ENCODE peak calls at places on chromosomes 7 and 10, in seven cellular contexts. R, P, O, U, L, S and V are unnamed samples. For H3K36me3, the result is how much of the 10 kb centered on the place peaks cover.

GRCh38 chr7:126819197-126819484 is 433.6 kb downstream of the GRM8 start:
- DNase-seq in O (no peak), R (no peak), S (no peak), U (no peak), L (no peak), P (no peak), V (no peak)

GRCh38 chr10:132229096-132229495 is 42.3 kb downstream of the DPYSL4 start:
- DNase-seq in L (no peak), U (no peak), S (no peak), R (no peak), O (no peak), P (no peak), V (no peak)

GRCh38 chr10:121994429-121994881 is 5.5 kb downstream of the TACC2 start:
- DNase-seq in L (no peak), O (peak), U (peak), P (no peak), S (peak), R (peak), V (no peak)

GRCh38 chr10:81428456-81429134 is 446.4 kb upstream of the NRG3 start:
- DNase-seq in L (no peak), U (no peak), O (no peak), S (no peak), R (no peak), P (no peak), V (no peak)

GRCh38 chr7:157496426-157497275 is 159.8 kb downstream of the DNAJB6 start:
- DNase-seq in S (peak), O (no peak), L (no peak), U (peak), R (no peak), P (no peak), V (no peak)

GRCh38 chr7:17523813-17524741 is 225.6 kb downstream of the AHR start:
- DNase-seq in L (peak), U (peak), O (peak), P (peak), R (peak), S (peak), V (no peak)

GRCh38 chr10:4847580-4848020 is 21.6 kb downstream of the AKR1E2 start:
- DNase-seq in S (no peak), U (no peak), P (peak), O (peak), L (peak), R (peak), V (peak)

GRCh38 chr10:19929466-19930140 is 113.4 kb downstream of the PLXDC2 start:
- DNase-seq in R (no peak), P (peak), O (no peak), L (peak), U (no peak), S (no peak), V (no peak)

GRCh38 chr10:121183241-121183640 is 332.1 kb downstream of the WDR11 start:
- DNase-seq in R (no peak), L (no peak), S (no peak), O (no peak), U (no peak), P (no peak), V (no peak)

GRCh38 chr10:96814264-96814663 is 17.8 kb upstream of the LCOR start:
- DNase-seq in L (peak), O (peak), S (no peak), R (no peak), U (no peak), P (peak), V (peak)

GRCh38 chr7:68689087-68689433 is 909.2 kb upstream of the AUTS2 start:
- DNase-seq in R (no peak), O (no peak), U (no peak), P (no peak), S (no peak), L (no peak), V (no peak)

GRCh38 chr7:56083150-56083785 is 9.5 kb downstream of the PHKG1 start:
- DNase-seq in R (no peak), S (no peak), O (no peak), U (peak), P (no peak), L (no peak), V (no peak)

GRCh38 chr10:7980196-7980595 is 74.3 kb upstream of the GATA3 start:
- DNase-seq in L (no peak), O (no peak), R (no peak), U (no peak), P (no peak), S (no peak), V (no peak)

GRCh38 chr10:21181451-21181850 is 284.3 kb upstream of the NEBL start:
- DNase-seq in R (no peak), S (no peak), O (no peak), U (no peak), L (no peak), P (no peak), V (no peak)

GRCh38 chr7:42877852-42878251 is 34.0 kb downstream of the C7orf25 start:
- DNase-seq in L (no peak), U (no peak), P (no peak), S (no peak), O (no peak), R (no peak), V (no peak)

GRCh38 chr7:20993693-20994092 is 207.0 kb upstream of the SP8 start:
- DNase-seq in O (no peak), R (no peak), L (no peak), P (no peak), S (no peak), U (no peak), V (no peak)

GRCh38 chr7:3974329-3974728 is 673.3 kb downstream of the SDK1 start:
- DNase-seq in S (no peak), P (no peak), L (no peak), R (no peak), O (no peak), U (no peak), V (no peak)

GRCh38 chr7:7522421-7522820 is 13.3 kb downstream of the COL28A1 start:
- DNase-seq in P (peak), S (no peak), O (no peak), R (no peak), U (no peak), L (no peak), V (no peak)

GRCh38 chr10:133274751-133275682 is 1.7 kb downstream of the ADAM8 start:
- DNase-seq in L (no peak), R (no peak), P (no peak), U (no peak), S (peak), O (peak), V (no peak)

GRCh38 chr7:76230214-76230613 is 28.5 kb downstream of the SRRM3 start:
- DNase-seq in O (no peak), P (no peak), R (no peak), L (no peak), S (no peak), U (no peak), V (no peak)

GRCh38 chr10:103991393-103992128 is 24.6 kb downstream of the SLK start:
- DNase-seq in U (no peak), S (no peak), P (no peak), L (no peak), R (no peak), O (no peak), V (no peak)

GRCh38 chr10:20593649-20594048 is 303.5 kb downstream of the NEBL start:
- DNase-seq in O (no peak), P (no peak), U (no peak), S (no peak), R (no peak), L (peak), V (no peak)

GRCh38 chr10:124329368-124329767 is 89.4 kb downstream of the OAT start:
- DNase-seq in R (no peak), S (no peak), P (no peak), U (no peak), O (no peak), L (no peak), V (no peak)

GRCh38 chr7:143519411-143520131 is 41.9 kb downstream of the TAS2R41 start:
- DNase-seq in S (no peak), L (peak), U (no peak), P (peak), O (no peak), R (no peak), V (peak)

GRCh38 chr10:70722820-70723424 is 50.6 kb downstream of the ADAMTS14 start:
- DNase-seq in L (peak), R (no peak), P (peak), S (no peak), O (peak), U (no peak), V (peak)

GRCh38 chr7:12102527-12102926 is 108.6 kb upstream of the TMEM106B start:
- DNase-seq in S (no peak), O (no peak), U (no peak), R (no peak), L (no peak), P (no peak), V (no peak)

GRCh38 chr10:108544500-108545120 is 1378.7 kb downstream of the XPNPEP1 start:
- DNase-seq in O (no peak), P (peak), R (peak), U (peak), S (peak), L (peak), V (no peak)

GRCh38 chr10:132910901-132911711 is 31.3 kb downstream of the CFAP46 start:
- DNase-seq in S (no peak), R (no peak), L (peak), P (no peak), U (peak), O (no peak), V (no peak)

GRCh38 chr10:133174689-133175263 is 14.8 kb downstream of the KNDC1 start:
- DNase-seq in L (no peak), O (no peak), R (no peak), U (no peak), P (no peak), S (no peak), V (no peak)

GRCh38 chr10:72253002-72253401 is 20.7 kb upstream of the DDIT4 start:
- DNase-seq in O (no peak), U (no peak), L (no peak), S (no peak), R (no peak), P (no peak), V (no peak)

GRCh38 chr7:79504607-79505389 is 51.3 kb upstream of the MAGI2 start:
- DNase-seq in U (no peak), O (no peak), S (no peak), P (peak), R (no peak), L (peak), V (no peak)

GRCh38 chr10:25811141-25811685 is 122.8 kb upstream of the MYO3A start:
- DNase-seq in R (no peak), S (no peak), O (no peak), U (no peak), P (no peak), L (no peak), V (no peak)

GRCh38 chr10:99730026-99730425 is 1.9 kb downstream of the COX15 start:
- DNase-seq in O (no peak), L (peak), U (no peak), R (no peak), P (peak), S (no peak), V (no peak)

GRCh38 chr7:112500619-112501018 is 19.8 kb downstream of the LSMEM1 start:
- DNase-seq in P (no peak), R (no peak), S (no peak), O (no peak), U (no peak), L (no peak), V (no peak)
- TF ChIP-seq CTCF in P (no peak), R (no peak), S (no peak), O (no peak), U (no peak), L (peak), V (no peak)

GRCh38 chr7:1064581-1064980 is 20.2 kb downstream of the GPR146 start:
- DNase-seq in S (no peak), R (no peak), L (no peak), U (no peak), P (no peak), O (no peak), V (no peak)

GRCh38 chr7:1062296-1063294 is 18.2 kb downstream of the GPR146 start:
- DNase-seq in L (no peak), P (no peak), O (no peak), S (no peak), U (no peak), R (no peak), V (no peak)

GRCh38 chr7:1063361-1063760 is 19.0 kb downstream of the GPR146 start:
- DNase-seq in S (no peak), O (no peak), R (no peak), L (no peak), U (no peak), P (no peak), V (no peak)

GRCh38 chr7:1068013-1068412 is 19.9 kb upstream of the GPER1 start:
- DNase-seq in U (no peak), L (no peak), O (no peak), R (no peak), S (no peak), P (no peak), V (no peak)

GRCh38 chr7:1065263-1066260 is 21.2 kb downstream of the GPR146 start:
- DNase-seq in O (no peak), R (peak), P (peak), U (peak), S (peak), L (peak), V (no peak)
- H3K4me3 ChIP-seq in O (no peak), R (no peak), P (no peak), U (peak), S (peak), L (no peak), V (no peak)

DNA sequence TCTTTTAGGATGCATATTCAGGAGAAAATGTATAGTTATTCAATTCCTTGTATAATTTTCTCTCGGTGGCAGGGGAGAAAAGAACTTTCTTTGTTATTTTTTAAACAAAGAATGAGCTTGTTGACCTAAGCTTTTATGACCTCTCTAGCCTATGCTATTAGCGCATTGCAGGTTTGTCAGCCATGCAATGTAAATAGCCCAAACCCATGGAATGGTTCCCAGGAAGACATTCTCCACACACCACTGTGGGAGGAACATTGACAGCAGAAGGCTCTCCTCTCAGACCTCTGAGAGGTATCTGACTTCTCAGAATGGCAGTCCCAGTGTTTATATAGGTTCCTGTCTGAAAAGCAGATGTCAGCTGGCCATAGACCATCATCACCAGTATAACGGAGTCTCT is 19.6 kb upstream of the AGBL3 start:
- DNase-seq in O (no peak), L (no peak), U (no peak), S (no peak), R (peak), P (no peak), V (no peak)
- H3K36me3 ChIP-seq in O (under half), L (under half), U (under half), S (under half), R (under half), P (under half), V (under half)

GRCh38 chr7:85890244-85890811 is 703.5 kb upstream of the SEMA3D start:
- DNase-seq in R (no peak), P (peak), O (no peak), S (no peak), L (peak), U (no peak), V (no peak)
- TF ChIP-seq CTCF in R (peak), P (peak), O (peak), S (peak), L (peak), U (peak), V (peak)

GRCh38 chr10:9253121-9253520 is 1198.6 kb downstream of the GATA3 start:
- DNase-seq in O (no peak), R (no peak), L (peak), S (no peak), U (no peak), P (peak), V (no peak)

DNA sequence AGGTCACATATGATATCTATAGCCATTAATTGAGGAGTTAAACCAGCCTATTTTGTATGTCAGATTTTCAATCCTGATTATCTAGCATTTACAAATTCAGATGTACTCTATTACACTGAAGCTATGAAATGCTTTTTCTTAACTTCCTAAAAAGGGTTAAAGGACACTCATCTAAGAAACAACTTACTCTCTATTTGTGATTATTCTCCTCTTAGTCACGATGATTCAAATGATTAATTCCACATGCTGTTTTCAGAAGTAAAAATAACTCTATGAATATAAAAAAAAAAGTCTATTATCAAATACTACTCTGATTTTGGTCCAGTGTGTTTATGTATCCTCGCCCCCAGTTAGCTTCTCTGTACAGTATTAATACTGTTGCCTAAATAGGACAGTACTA is 1199.9 kb downstream of the GATA3 start:
- DNase-seq in R (no peak), U (no peak), O (no peak), S (no peak), L (no peak), P (peak), V (peak)
- H3K4me3 ChIP-seq in R (no peak), U (no peak), O (no peak), S (no peak), L (no peak), P (no peak), V (no peak)

GRCh38 chr7:137727413-137727812 is 119.4 kb downstream of the DGKI start:
- DNase-seq in S (no peak), R (no peak), P (peak), L (no peak), O (no peak), U (no peak), V (no peak)
- H3K36me3 ChIP-seq in S (under half), R (under half), P (under half), L (under half), O (under half), U (under half), V (under half)

GRCh38 chr7:105336009-105336408 is 52.7 kb downstream of the SRPK2 start:
- DNase-seq in P (peak), L (no peak), O (no peak), S (no peak), R (no peak), U (no peak), V (no peak)
- TF ChIP-seq CTCF in P (peak), L (peak), O (peak), S (peak), R (peak), U (peak), V (no peak)

DNA sequence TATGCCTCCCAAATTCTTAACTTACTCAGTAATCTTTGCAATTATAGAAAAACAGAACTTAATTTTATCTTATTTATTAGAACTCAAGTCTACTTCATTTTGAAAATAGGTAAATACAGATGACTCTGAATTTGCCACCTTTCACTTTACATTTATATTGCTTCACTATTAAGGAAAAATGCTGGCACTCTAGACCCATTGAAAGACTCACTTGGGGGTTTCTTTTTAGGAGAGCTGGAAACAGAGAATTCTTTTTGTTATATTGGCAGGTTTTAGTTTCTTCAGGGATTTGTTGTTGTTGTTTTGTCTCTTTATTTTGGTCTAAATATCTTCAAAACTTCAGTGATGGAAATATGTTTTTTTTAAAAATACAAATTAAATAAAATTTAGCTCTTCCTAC is 111.1 kb downstream of the RUNDC3B start:
- DNase-seq in R (no peak), S (no peak), U (no peak), P (no peak), O (no peak), L (no peak), V (no peak)
- H3K4me3 ChIP-seq in R (no peak), S (no peak), U (no peak), P (no peak), O (no peak), L (no peak), V (no peak)

GRCh38 chr10:102139281-102140110 is 6.7 kb downstream of the PPRC1 start:
- DNase-seq in R (no peak), S (no peak), O (no peak), L (no peak), P (no peak), U (no peak), V (no peak)
- H3K36me3 ChIP-seq in R (under half), S (half or more), O (under half), L (under half), P (half or more), U (half or more), V (under half)

DNA sequence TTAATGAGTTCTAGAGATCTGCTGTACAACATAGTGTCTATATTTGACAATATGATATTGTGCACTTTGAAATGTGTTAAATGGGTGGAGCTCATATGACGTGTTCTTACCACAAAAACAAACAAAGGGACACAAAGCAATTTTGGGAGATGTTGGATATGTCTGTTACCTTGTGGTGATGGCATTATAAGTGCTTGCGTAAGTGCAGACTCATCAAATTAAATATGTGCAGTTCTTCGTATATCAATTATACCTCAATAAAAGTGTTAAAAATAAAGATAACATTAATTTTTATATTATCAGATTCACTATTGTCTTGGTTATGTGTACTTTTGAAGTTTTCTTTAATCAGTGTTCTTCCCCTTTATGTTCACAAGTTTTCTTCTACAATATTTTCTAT is 372.9 kb upstream of the COBL start:
- DNase-seq in R (no peak), O (peak), L (no peak), U (no peak), P (no peak), S (no peak), V (no peak)
- TF ChIP-seq CTCF in R (no peak), O (no peak), L (no peak), U (no peak), P (no peak), S (no peak), V (no peak)